ENCODE peak calls at places on chromosomes 7 and 10, in seven cellular contexts. P, R, W, K, X, U and S are unnamed samples.

GRCh38 chr7:31028417-31028988 is 23.6 kb upstream of the ADCYAP1R1 start:
- DNase-seq in K (no peak), X (no peak), P (no peak), R (no peak), W (no peak), U (no peak), S (no peak)

GRCh38 chr10:3045471-3046209 is 21.7 kb upstream of the PFKP start:
- DNase-seq in K (peak; percentile 69), U (peak; percentile 77), P (peak; percentile 90), R (peak; percentile 97), X (no peak), W (peak; percentile 86), S (peak; percentile 97)

GRCh38 chr7:1290262-1291039 is 57.8 kb downstream of the UNCX start:
- DNase-seq in P (peak; percentile 15), W (no peak), X (no peak), U (peak; percentile 72), R (peak; percentile 51), K (no peak), S (no peak)

GRCh38 chr10:46545861-46546590 is 10.4 kb downstream of the GPRIN2 start:
- DNase-seq in K (peak; percentile 20), R (no peak), U (no peak), W (no peak), X (no peak), P (no peak), S (peak; percentile 45)

GRCh38 chr7:47087866-47088265 is 494.0 kb downstream of the TNS3 start:
- DNase-seq in K (no peak), P (peak; percentile 61), W (no peak), R (no peak), U (no peak), X (no peak), S (no peak)

GRCh38 chr10:86583983-86584382 is 62.4 kb upstream of the WAPL start:
- DNase-seq in R (no peak), X (peak; percentile 86), U (peak; percentile 23), W (no peak), P (no peak), K (no peak), S (no peak)

GRCh38 chr10:126585249-126585986 is 85.1 kb downstream of the C10orf90 start:
- DNase-seq in P (no peak), R (no peak), K (no peak), X (no peak), U (peak; percentile 38), W (no peak), S (no peak)

GRCh38 chr10:9193120-9193519 is 1138.6 kb downstream of the GATA3 start:
- DNase-seq in P (no peak), R (no peak), U (no peak), K (no peak), W (no peak), X (no peak), S (no peak)

GRCh38 chr10:123912466-123913201 is 21.0 kb upstream of the CPXM2 start:
- DNase-seq in R (no peak), K (no peak), P (no peak), U (no peak), X (no peak), W (no peak), S (no peak)

GRCh38 chr7:16694806-16695205 is 48.8 kb downstream of the BZW2 start:
- DNase-seq in P (no peak), X (no peak), R (no peak), K (no peak), U (no peak), W (no peak), S (no peak)
- H3K4me3 ChIP-seq in P (no peak overlapping the region), X (no peak overlapping the region), R (no peak overlapping the region), K (no peak overlapping the region), U (no peak overlapping the region), W (no peak overlapping the region), S (no peak overlapping the region)

GRCh38 chr10:131901181-131901829 is 497 bp downstream of the PPP2R2D start:
- DNase-seq in U (peak; percentile 60), K (peak; percentile 38), W (no peak), R (peak; percentile 64), P (peak; percentile 37), X (peak; percentile 66), S (no peak)
- H3K4me3 ChIP-seq in U (peak overlapping the region; percentile 98), K (peak overlapping the region; percentile 96), W (peak overlapping the region; percentile 79), R (peak overlapping the region; percentile 92), P (peak overlapping the region; percentile 77), X (peak overlapping the region; percentile 93), S (peak overlapping the region; percentile 90)

GRCh38 chr10:43410345-43410744 is 1.4 kb upstream of the HNRNPF start:
- DNase-seq in P (no peak), W (no peak), X (no peak), U (no peak), R (no peak), K (no peak), S (no peak)
- H3K4me3 ChIP-seq in P (no peak overlapping the region), W (peak overlapping the region; percentile 98), X (peak overlapping the region; percentile 92), U (no peak overlapping the region), R (no peak overlapping the region), K (no peak overlapping the region), S (no peak overlapping the region)

GRCh38 chr7:88307841-88308240 is 1.1 kb upstream of the STEAP4 start:
- DNase-seq in P (no peak), X (no peak), K (no peak), W (peak; percentile 73), U (no peak), R (no peak), S (no peak)

GRCh38 chr7:88311675-88312036 is 5.0 kb upstream of the STEAP4 start:
- DNase-seq in W (no peak), R (no peak), K (no peak), P (peak; percentile 1), U (no peak), X (no peak), S (no peak)

GRCh38 chr7:88310950-88311674 is 4.4 kb upstream of the STEAP4 start:
- DNase-seq in X (no peak), R (no peak), P (no peak), U (no peak), W (no peak), K (no peak), S (no peak)

GRCh38 chr7:88312061-88312663 is 5.5 kb upstream of the STEAP4 start:
- DNase-seq in X (no peak), P (peak; percentile 55), U (no peak), W (no peak), R (no peak), K (peak; percentile 80), S (no peak)

GRCh38 chr7:88309845-88310244 is 3.2 kb upstream of the STEAP4 start:
- DNase-seq in R (no peak), P (no peak), U (no peak), X (no peak), K (no peak), W (no peak), S (no peak)
- H3K4me3 ChIP-seq in R (no peak overlapping the region), P (no peak overlapping the region), U (no peak overlapping the region), X (no peak overlapping the region), K (no peak overlapping the region), W (no peak overlapping the region), S (no peak overlapping the region)

GRCh38 chr7:107708956-107709355 is 35.0 kb upstream of the CBLL1 start:
- DNase-seq in W (no peak), K (no peak), P (peak; percentile 20), R (no peak), X (no peak), U (no peak), S (no peak)

GRCh38 chr7:107700570-107700969 is 39.9 kb downstream of the SLC26A4 start:
- DNase-seq in U (no peak), R (no peak), X (no peak), K (no peak), W (no peak), P (peak; percentile 31), S (no peak)

GRCh38 chr7:107703219-107703618 is 40.7 kb upstream of the CBLL1 start:
- DNase-seq in W (no peak), K (no peak), P (no peak), U (no peak), X (no peak), R (no peak), S (no peak)

GRCh38 chr7:107701191-107701590 is 40.6 kb downstream of the SLC26A4 start:
- DNase-seq in W (no peak), U (no peak), P (no peak), X (no peak), R (no peak), K (no peak), S (no peak)

DNA sequence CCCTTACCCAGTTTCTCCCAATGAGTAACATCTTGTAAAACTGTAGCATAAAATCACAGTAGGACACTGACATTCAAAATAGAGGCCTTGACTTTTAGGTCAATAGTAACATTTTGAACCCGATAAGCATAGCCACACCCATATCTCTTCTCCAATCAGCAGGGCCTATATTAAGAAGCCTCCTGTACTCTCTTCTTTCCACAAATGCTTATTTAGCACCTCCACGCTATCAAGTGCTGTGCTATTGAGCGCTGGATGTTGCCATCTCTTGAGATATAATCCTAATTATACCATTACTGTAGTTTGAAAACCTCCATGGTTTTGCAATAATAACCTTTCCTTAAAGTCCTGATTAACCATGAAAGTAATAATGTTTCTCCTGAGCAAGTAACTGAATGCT is 40.1 kb upstream of the CBLL1 start:
- DNase-seq in K (no peak), R (no peak), U (no peak), X (no peak), W (no peak), P (no peak), S (no peak)
- H3K4me3 ChIP-seq in K (no peak overlapping the region), R (no peak overlapping the region), U (no peak overlapping the region), X (no peak overlapping the region), W (no peak overlapping the region), P (no peak overlapping the region), S (no peak overlapping the region)

GRCh38 chr7:86653919-86654659 is 10.4 kb downstream of the GRM3 start:
- DNase-seq in R (peak; percentile 45), U (peak; percentile 21), X (no peak), P (no peak), K (no peak), W (no peak), S (no peak)
- H3K4me3 ChIP-seq in R (no peak overlapping the region), U (no peak overlapping the region), X (no peak overlapping the region), P (no peak overlapping the region), K (peak overlapping the region; percentile 23), W (no peak overlapping the region), S (no peak overlapping the region)

GRCh38 chr7:117014099-117014656 is 60.9 kb downstream of the ST7 start:
- DNase-seq in W (no peak), X (no peak), R (no peak), U (no peak), P (no peak), K (no peak), S (no peak)
- H3K4me3 ChIP-seq in W (no peak overlapping the region), X (no peak overlapping the region), R (peak overlapping the region; percentile 73), U (no peak overlapping the region), P (no peak overlapping the region), K (peak overlapping the region; percentile 30), S (no peak overlapping the region)

GRCh38 chr10:107733328-107733727 is 568.8 kb upstream of the SORCS1 start:
- DNase-seq in K (no peak), P (peak; percentile 23), W (no peak), U (no peak), R (no peak), X (no peak), S (peak; percentile 89)
- H3K4me3 ChIP-seq in K (no peak overlapping the region), P (no peak overlapping the region), W (no peak overlapping the region), U (no peak overlapping the region), R (no peak overlapping the region), X (no peak overlapping the region), S (no peak overlapping the region)